ENCODE peak calls at places on chromosome 21, in five cellular contexts. S is retinal pigment epithelial cell, G is bronchial epithelial cell, U is keratinocyte, R is fibroblast of pulmonary artery. J is an unnamed sample.

GRCh38 chr21:35390013-35390776 is 341.1 kb upstream of the RUNX1 start:
- DNase-seq in S (peak; percentile 94), G (peak; percentile 92), U (peak; percentile 70), R (peak; percentile 26), J (peak; percentile 52)

GRCh38 chr21:20451051-20451450 is 547.2 kb upstream of the NCAM2 start:
- DNase-seq in S (no peak), G (peak; percentile 34), U (no peak), R (no peak), J (no peak)

GRCh38 chr21:42796327-42797062 is 82.8 kb downstream of the WDR4 start:
- DNase-seq in S (no peak), G (no peak), U (no peak), R (no peak), J (no peak)

GRCh38 chr21:34552324-34553198 is 40.6 kb upstream of the KCNE1 start:
- DNase-seq in S (no peak), G (no peak), U (no peak), R (no peak), J (no peak)

GRCh38 chr21:35372201-35372600 is 323.1 kb upstream of the RUNX1 start:
- DNase-seq in S (no peak), G (no peak), U (no peak), R (no peak), J (no peak)

GRCh38 chr21:46594276-46594675 is 10.6 kb downstream of the S100B start:
- DNase-seq in S (no peak), G (no peak), U (no peak), R (no peak), J (no peak)

GRCh38 chr21:42548687-42549406 is 35.2 kb downstream of the SLC37A1 start:
- DNase-seq in S (no peak), G (no peak), U (no peak), R (no peak), J (no peak)

GRCh38 chr21:42164064-42164789 is 54.7 kb upstream of the ABCG1 start:
- DNase-seq in S (no peak), G (no peak), U (no peak), R (peak; percentile 47), J (no peak)

GRCh38 chr21:41659791-41660560 is 106.9 kb downstream of the RIPK4 start:
- DNase-seq in S (peak; percentile 67), G (no peak), U (no peak), R (peak; percentile 42), J (no peak)

GRCh38 chr21:32389337-32390015 is 3.3 kb downstream of the URB1 start:
- DNase-seq in S (no peak), G (no peak), U (no peak), R (no peak), J (no peak)

GRCh38 chr21:41707231-41707988 is 59.4 kb downstream of the RIPK4 start:
- DNase-seq in S (no peak), G (peak; percentile 79), U (no peak), R (no peak), J (no peak)

GRCh38 chr21:41247561-41247968 is 69.0 kb upstream of the FAM3B start:
- DNase-seq in S (no peak), G (peak; percentile 27), U (no peak), R (peak; percentile 72), J (no peak)

GRCh38 chr21:28464095-28464494 is 528.6 kb downstream of the LTN1 start:
- DNase-seq in S (no peak), G (no peak), U (no peak), R (no peak), J (no peak)

GRCh38 chr21:46600305-46600704 is 4.6 kb downstream of the S100B start:
- DNase-seq in S (no peak), G (no peak), U (no peak), R (no peak), J (no peak)

GRCh38 chr21:31185663-31186062 is 147.4 kb upstream of the KRTAP19-8 start:
- DNase-seq in S (no peak), G (no peak), U (no peak), R (no peak), J (no peak)

GRCh38 chr21:34845521-34846213 is 176.9 kb downstream of the CLIC6 start:
- DNase-seq in S (peak; percentile 52), G (peak; percentile 94), U (no peak), R (peak; percentile 85), J (peak; percentile 75)

GRCh38 chr21:42096593-42096992 is 25.5 kb downstream of the UMODL1 start:
- DNase-seq in S (no peak), G (no peak), U (no peak), R (no peak), J (no peak)

GRCh38 chr21:26167593-26167992 is 3.0 kb downstream of the APP start:
- DNase-seq in S (no peak), G (no peak), U (no peak), R (no peak), J (no peak)
- H3K4me3 ChIP-seq in S (peak overlapping the region; percentile 90), G (no peak overlapping the region), U (peak overlapping the region; percentile 98), R (peak overlapping the region; percentile 22), J (peak overlapping the region; percentile 95)

GRCh38 chr21:44490405-44490804 is 35.1 kb downstream of the LRRC3 start:
- DNase-seq in S (no peak), G (no peak), U (no peak), R (no peak), J (no peak)

GRCh38 chr21:44487831-44488230 is 32.5 kb downstream of the LRRC3 start:
- DNase-seq in S (no peak), G (no peak), U (no peak), R (peak; percentile 46), J (no peak)

GRCh38 chr21:44490816-44491215 is 35.5 kb downstream of the LRRC3 start:
- DNase-seq in S (no peak), G (no peak), U (no peak), R (no peak), J (no peak)

GRCh38 chr21:44492572-44493385 is 37.5 kb downstream of the LRRC3 start:
- DNase-seq in S (no peak), G (peak; percentile 11), U (no peak), R (no peak), J (no peak)

GRCh38 chr21:44489962-44490361 is 34.7 kb downstream of the LRRC3 start:
- DNase-seq in S (no peak), G (no peak), U (no peak), R (no peak), J (no peak)
- TF ChIP-seq CTCF in S (peak; percentile 33), G (no peak), U (no peak), R (peak; percentile 17), J (peak; percentile 8)

GRCh38 chr21:45019076-45019886 is 55.1 kb upstream of the ADARB1 start:
- DNase-seq in S (no peak), G (no peak), U (no peak), R (no peak), J (no peak)
- H3K4me3 ChIP-seq in S (no peak overlapping the region), G (peak overlapping the region; percentile 36), U (no peak overlapping the region), R (no peak overlapping the region), J (peak overlapping the region; percentile 7)

DNA sequence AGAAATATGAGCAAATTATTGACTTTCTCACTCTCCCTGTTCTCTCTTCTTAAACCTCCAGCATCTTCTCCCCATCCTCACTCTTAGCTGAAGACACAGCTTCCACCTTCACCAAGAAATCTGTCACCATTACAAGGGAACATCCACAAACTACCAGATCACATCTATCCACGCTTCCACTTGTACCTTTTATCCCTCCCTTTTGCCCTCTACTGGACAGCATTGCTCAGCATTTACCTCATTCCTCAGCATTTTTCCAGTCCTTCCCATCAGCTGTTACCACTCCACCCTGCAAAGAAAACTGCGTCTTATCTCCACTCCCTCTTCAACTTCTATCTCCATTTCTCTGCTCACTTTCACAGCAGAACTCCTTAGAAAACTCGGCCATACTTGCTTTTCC is 42.6 kb downstream of the KCNJ6 start:
- DNase-seq in S (no peak), G (no peak), U (no peak), R (peak; percentile 36), J (no peak)
- TF ChIP-seq CTCF in S (peak; percentile 35), G (no peak), U (peak; percentile 18), R (peak; percentile 33), J (no peak)

GRCh38 chr21:14550200-14550599 is 4.1 kb upstream of the SAMSN1 start:
- DNase-seq in S (no peak), G (no peak), U (no peak), R (no peak), J (no peak)
- H3K4me3 ChIP-seq in S (no peak overlapping the region), G (no peak overlapping the region), U (no peak overlapping the region), R (no peak overlapping the region), J (no peak overlapping the region)

GRCh38 chr21:37449302-37449937 is 82.8 kb downstream of the DYRK1A start:
- DNase-seq in S (no peak), G (no peak), U (no peak), R (no peak), J (no peak)

GRCh38 chr21:37443683-37444082 is 77.1 kb downstream of the DYRK1A start:
- DNase-seq in S (no peak), G (no peak), U (no peak), R (no peak), J (no peak)

GRCh38 chr21:37447288-37447936 is 80.8 kb downstream of the DYRK1A start:
- DNase-seq in S (no peak), G (no peak), U (no peak), R (no peak), J (no peak)

GRCh38 chr21:37445228-37445627 is 78.7 kb downstream of the DYRK1A start:
- DNase-seq in S (peak; percentile 55), G (no peak), U (no peak), R (peak; percentile 87), J (no peak)

GRCh38 chr21:37446552-37446951 is 80.0 kb downstream of the DYRK1A start:
- DNase-seq in S (no peak), G (no peak), U (no peak), R (no peak), J (no peak)
- TF ChIP-seq CTCF in S (peak; percentile 3), G (no peak), U (no peak), R (no peak), J (no peak)

DNA sequence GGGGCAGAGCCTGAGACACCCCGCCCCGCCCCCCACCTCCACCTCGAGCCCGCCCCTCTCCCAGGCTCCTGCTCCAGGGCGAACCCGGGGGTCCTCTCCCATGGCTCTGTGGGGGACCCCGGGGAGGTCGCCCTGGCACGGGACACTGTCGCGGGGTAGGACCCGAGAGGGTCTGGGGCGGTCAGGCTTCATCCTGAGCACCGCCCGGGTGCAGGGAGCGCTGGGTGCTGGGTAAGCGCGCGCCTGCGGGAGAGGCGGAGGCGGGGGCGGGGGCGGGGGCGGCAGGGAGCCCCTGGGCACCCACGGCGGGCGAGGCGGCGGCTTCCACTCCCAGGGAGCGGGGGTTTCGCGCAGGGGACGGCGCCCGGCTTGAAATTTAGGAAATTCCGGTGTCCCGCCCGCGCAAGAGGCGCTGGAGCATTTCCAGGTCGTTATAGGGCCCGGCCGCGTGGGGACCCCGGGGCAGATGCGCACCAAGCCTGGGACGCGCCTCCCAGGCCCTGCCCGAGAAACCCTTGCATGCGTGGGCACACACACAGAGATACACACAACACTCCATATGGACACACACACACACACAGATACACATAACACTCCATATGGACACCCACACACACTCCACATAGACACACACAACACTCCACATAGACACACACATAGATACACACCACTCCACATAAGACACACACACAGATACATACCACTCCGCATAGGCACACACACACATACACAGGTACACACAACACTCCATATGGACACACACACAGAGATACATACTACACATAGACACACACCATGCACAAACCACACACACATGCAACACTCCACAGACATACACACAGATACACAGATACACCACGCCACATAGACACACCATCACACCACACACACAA is 48.7 kb upstream of the SLC19A1 start:
- DNase-seq in S (no peak), G (no peak), U (no peak), R (peak; percentile 16), J (no peak)
- H3K4me3 ChIP-seq in S (peak overlapping the region; percentile 42), G (peak overlapping the region; percentile 16), U (peak overlapping the region; percentile 21), R (peak overlapping the region; percentile 47), J (peak overlapping the region; percentile 24)